ENCODE peak calls at places on chromosome 2, in ten cellular contexts. H is astrocyte of the spinal cord, P is tibial nerve, I is midbrain, X is renal cortical epithelial cell, G is endothelial cell, C is thyroid gland, R is HFFc6, Z is mucosa of gallbladder, B is IMR-90. A is an unnamed sample.

GRCh38 chr2:64134813-64135212 is 9.4 kb downstream of the PELI1 start:
- DNase-seq in Z (no peak), X (no peak), C (no peak), R (peak; percentile 46), I (no peak), B (no peak), G (no peak), P (no peak), H (no peak), A (no peak)

GRCh38 chr2:60463249-60463648 is 90.2 kb downstream of the BCL11A start:
- DNase-seq in B (peak; percentile 48), Z (no peak), X (no peak), P (no peak), I (peak; percentile 58), G (no peak), C (peak; percentile 77), H (peak; percentile 64), R (no peak), A (no peak)

GRCh38 chr2:190344275-190344827 is 962 bp downstream of the INPP1 start:
- DNase-seq in R (peak; percentile 7), C (peak; percentile 75), I (peak; percentile 79), H (no peak), B (no peak), X (peak; percentile 30), Z (peak; percentile 52), G (no peak), P (peak; percentile 38), A (no peak)

GRCh38 chr2:46299365-46300263 is 2.4 kb downstream of the EPAS1 start:
- DNase-seq in G (peak; percentile 44), C (peak; percentile 85), R (peak; percentile 64), I (peak; percentile 35), H (peak; percentile 43), P (peak; percentile 31), B (peak; percentile 62), Z (peak; percentile 56), X (peak; percentile 80), A (no peak)

GRCh38 chr2:128320609-128321420 is 2.1 kb upstream of the HS6ST1 start:
- DNase-seq in G (no peak), B (no peak), I (no peak), H (no peak), R (no peak), Z (no peak), C (no peak), P (no peak), X (no peak), A (no peak)

GRCh38 chr2:28543316-28544068 is 47.6 kb downstream of the PLB1 start:
- DNase-seq in X (no peak), Z (no peak), G (no peak), R (no peak), B (peak; percentile 14), C (no peak), I (no peak), H (peak; percentile 56), P (no peak), A (no peak)

GRCh38 chr2:74944987-74945782 is 13.3 kb upstream of the POLE4 start:
- DNase-seq in Z (no peak), R (peak; percentile 63), P (no peak), X (no peak), H (peak; percentile 29), I (no peak), G (no peak), C (no peak), B (peak; percentile 52), A (no peak)

GRCh38 chr2:36780231-36780808 is 83.8 kb downstream of the VIT start:
- DNase-seq in G (peak; percentile 22), C (no peak), I (peak; percentile 68), R (peak; percentile 65), P (no peak), Z (no peak), B (peak; percentile 66), X (peak; percentile 69), H (peak; percentile 74), A (no peak)

GRCh38 chr2:163155279-163155883 is 316.8 kb upstream of the KCNH7 start:
- DNase-seq in P (no peak), R (peak; percentile 34), G (peak; percentile 10), H (peak; percentile 55), Z (no peak), B (peak; percentile 35), C (no peak), X (peak; percentile 58), I (peak; percentile 24), A (no peak)

GRCh38 chr2:237626813-237627451 is 455 bp upstream of the LRRFIP1 start:
- DNase-seq in Z (no peak), I (no peak), G (no peak), B (no peak), X (no peak), P (no peak), H (no peak), C (peak; percentile 28), R (no peak), A (no peak)